ENCODE peak calls at places on chromosome 2, in ten cellular contexts. S is heart left ventricle, P is transverse colon, W is A549, E is testis, U is HepG2, T is GM12878, Z is IMR-90, O is gastrocnemius medialis, N is right lobe of liver. H is an unnamed sample.

GRCh38 chr2:85433511-85434089 is 15.1 kb downstream of the SH2D6 start:
- DNase-seq in S (peak; percentile 88), P (peak; percentile 79), W (no peak), E (peak; percentile 90), U (no peak), T (no peak), Z (peak; percentile 96), O (peak; percentile 96), N (peak; percentile 84), H (peak; percentile 91)

GRCh38 chr2:48080534-48081316 is 174.4 kb upstream of the FBXO11 start:
- DNase-seq in S (no peak), P (no peak), W (no peak), E (no peak), U (no peak), T (no peak), Z (no peak), O (no peak), N (no peak), H (no peak)

GRCh38 chr2:134819334-134819733 is 19.1 kb upstream of the ACMSD start:
- DNase-seq in S (no peak), P (no peak), W (peak; percentile 38), E (no peak), U (no peak), T (no peak), Z (peak; percentile 74), O (no peak), N (no peak), H (no peak)

GRCh38 chr2:239193426-239193825 is 207.4 kb downstream of the HDAC4 start:
- DNase-seq in S (no peak), P (no peak), W (no peak), E (no peak), U (no peak), T (no peak), Z (no peak), O (no peak), N (peak; percentile 42), H (peak; percentile 7)

GRCh38 chr2:191995285-191995684 is 148.4 kb upstream of the CAVIN2 start:
- DNase-seq in S (no peak), P (no peak), W (no peak), E (no peak), U (no peak), T (no peak), Z (peak; percentile 11), O (no peak), N (no peak), H (no peak)

GRCh38 chr2:238102865-238103264 is 2.7 kb downstream of the ESPNL start:
- DNase-seq in S (no peak), P (no peak), W (no peak), E (no peak), U (no peak), T (no peak), Z (no peak), O (no peak), N (no peak), H (peak; percentile 1)

GRCh38 chr2:236164201-236164982 is 3.8 kb downstream of the GBX2 start:
- DNase-seq in S (no peak), P (no peak), W (no peak), E (no peak), U (no peak), T (no peak), Z (no peak), O (no peak), N (no peak), H (no peak)

GRCh38 chr2:37623971-37624897 is 47.2 kb downstream of the CDC42EP3 start:
- DNase-seq in S (no peak), P (no peak), W (no peak), E (no peak), U (no peak), T (peak; percentile 93), Z (peak; percentile 75), O (no peak), N (no peak), H (no peak)

GRCh38 chr2:23533014-23533730 is 148.2 kb downstream of the KLHL29 start:
- DNase-seq in S (no peak), P (no peak), W (no peak), E (no peak), U (no peak), T (no peak), Z (no peak), O (no peak), N (no peak), H (no peak)

GRCh38 chr2:240467659-240468299 is 32.3 kb downstream of the GPC1 start:
- DNase-seq in S (peak; percentile 52), P (no peak), W (no peak), E (peak; percentile 27), U (no peak), T (no peak), Z (no peak), O (peak; percentile 1), N (no peak), H (peak; percentile 1)

GRCh38 chr2:111185496-111186022 is 64.8 kb downstream of the BCL2L11 start:
- DNase-seq in S (no peak), P (peak; percentile 88), W (no peak), E (peak; percentile 86), U (no peak), T (no peak), Z (no peak), O (no peak), N (peak; percentile 62), H (peak; percentile 91)

GRCh38 chr2:230614040-230614439 is 98.6 kb upstream of the CAB39 start:
- DNase-seq in S (no peak), P (no peak), W (no peak), E (no peak), U (no peak), T (no peak), Z (no peak), O (no peak), N (no peak), H (no peak)

GRCh38 chr2:109200616-109201464 is 71.8 kb downstream of the SH3RF3 start:
- DNase-seq in S (no peak), P (no peak), W (no peak), E (no peak), U (no peak), T (no peak), Z (no peak), O (no peak), N (peak; percentile 66), H (no peak)

GRCh38 chr2:71531522-71532047 is 78.2 kb downstream of the DYSF start:
- DNase-seq in S (no peak), P (no peak), W (peak; percentile 26), E (no peak), U (peak; percentile 79), T (no peak), Z (peak; percentile 25), O (no peak), N (peak; percentile 16), H (no peak)

GRCh38 chr2:61247204-61247812 is 85.3 kb downstream of the C2orf74 start:
- DNase-seq in S (no peak), P (no peak), W (no peak), E (no peak), U (no peak), T (no peak), Z (peak; percentile 48), O (peak; percentile 18), N (no peak), H (no peak)

GRCh38 chr2:219689676-219690628 is 62.5 kb downstream of the SLC4A3 start:
- DNase-seq in S (no peak), P (peak; percentile 29), W (peak; percentile 57), E (peak; percentile 75), U (peak; percentile 51), T (peak; percentile 23), Z (peak; percentile 74), O (no peak), N (no peak), H (peak; percentile 62)

GRCh38 chr2:213261715-213262114 is 22.5 kb upstream of the SPAG16 start:
- DNase-seq in S (no peak), P (no peak), W (no peak), E (no peak), U (no peak), T (no peak), Z (no peak), O (no peak), N (no peak), H (no peak)
- TF ChIP-seq POLR2A in S (no peak), P (no peak), W (no peak), E (no peak), U (no peak), T (no peak), Z (no peak), O (no peak), N (no peak), H (no peak)

GRCh38 chr2:45674035-45674791 is 22.7 kb downstream of the PRKCE start:
- DNase-seq in S (no peak), P (no peak), W (no peak), E (no peak), U (no peak), T (no peak), Z (peak; percentile 42), O (no peak), N (no peak), H (no peak)

GRCh38 chr2:45678791-45679348 is 27.4 kb downstream of the PRKCE start:
- DNase-seq in S (no peak), P (no peak), W (no peak), E (no peak), U (no peak), T (no peak), Z (no peak), O (no peak), N (no peak), H (no peak)

GRCh38 chr2:45675130-45675812 is 23.8 kb downstream of the PRKCE start:
- DNase-seq in S (no peak), P (peak; percentile 56), W (no peak), E (no peak), U (no peak), T (no peak), Z (no peak), O (no peak), N (no peak), H (peak; percentile 79)

GRCh38 chr2:45672138-45672537 is 20.7 kb downstream of the PRKCE start:
- DNase-seq in S (no peak), P (no peak), W (no peak), E (no peak), U (no peak), T (no peak), Z (no peak), O (no peak), N (no peak), H (no peak)

GRCh38 chr2:45676088-45676487 is 24.6 kb downstream of the PRKCE start:
- DNase-seq in S (no peak), P (no peak), W (no peak), E (no peak), U (no peak), T (no peak), Z (no peak), O (no peak), N (no peak), H (peak; percentile 20)
- H3K4me1 ChIP-seq in S (peaks cover 26% of the 10 kb centered on the region), P (peaks cover 45% of the 10 kb centered on the region), W (no peaks in the 10 kb centered on the region), E (peaks cover 21% of the 10 kb centered on the region), U (peaks cover 17% of the 10 kb centered on the region), T (no peaks in the 10 kb centered on the region), Z (no peaks in the 10 kb centered on the region), O (peaks cover 28% of the 10 kb centered on the region), N (peaks cover 8% of the 10 kb centered on the region), H (peaks cover 51% of the 10 kb centered on the region)

GRCh38 chr2:40213071-40213470 is 238.8 kb downstream of the SLC8A1 start:
- DNase-seq in S (no peak), P (no peak), W (no peak), E (no peak), U (no peak), T (no peak), Z (peak; percentile 83), O (no peak), N (no peak), H (no peak)
- TF ChIP-seq CTCF in S (peak; percentile 12), P (no peak), W (peak; percentile 31), E (peak; percentile 41), U (peak; percentile 52), T (no peak), Z (peak; percentile 65), O (peak; percentile 40), N (no peak), H (peak; percentile 41)

GRCh38 chr2:16260041-16260440 is 319.7 kb downstream of the MYCN start:
- DNase-seq in S (no peak), P (no peak), W (no peak), E (no peak), U (no peak), T (no peak), Z (no peak), O (no peak), N (no peak), H (peak; percentile 47)
- TF ChIP-seq POLR2A in S (no peak), P (no peak), W (no peak), E (no peak), U (no peak), T (no peak), Z (no peak), O (no peak), N (no peak), H (no peak)

H was measured in body of pancreas.